ENCODE peak calls at places on chromosome 2, in eight cellular contexts. C is lower leg skin, U is fibroblast of lung, Q is GM20000, F is fibroblast of pulmonary artery, I is AG04449, O is dorsolateral prefrontal cortex, W is osteocyte. Z is an unnamed sample.

GRCh38 chr2:232850039-232850438 is 20.0 kb upstream of the SNORC start:
- DNase-seq in I (no peak), W (no peak), O (no peak), C (no peak), U (no peak), Q (no peak), F (no peak), Z (no peak)

GRCh38 chr2:76930076-76930734 is 592.0 kb downstream of the LRRTM4 start:
- DNase-seq in W (no peak), C (no peak), U (no peak), F (no peak), Q (no peak), O (no peak), I (no peak), Z (no peak)

GRCh38 chr2:119116411-119117295 is 41.9 kb downstream of the C1QL2 start:
- DNase-seq in F (no peak), Q (no peak), U (no peak), C (no peak), O (no peak), I (no peak), W (peak), Z (no peak)

GRCh38 chr2:150165988-150166965 is 321.2 kb downstream of the RND3 start:
- DNase-seq in W (no peak), U (peak), I (no peak), C (no peak), F (no peak), O (no peak), Q (no peak), Z (no peak)

GRCh38 chr2:108215794-108216211 is 24.0 kb upstream of the SULT1C3 start:
- DNase-seq in Q (peak), C (no peak), W (no peak), U (peak), F (peak), O (no peak), I (no peak), Z (no peak)

GRCh38 chr2:233867993-233868532 is at the start of gene MSL3B:
- DNase-seq in F (peak), Q (peak), U (peak), I (no peak), C (no peak), O (no peak), W (no peak), Z (peak)

GRCh38 chr2:2325538-2325937 is 5.5 kb downstream of the MYT1L start:
- DNase-seq in Q (no peak), U (no peak), I (no peak), C (no peak), F (no peak), W (no peak), O (no peak), Z (no peak)

GRCh38 chr2:23828986-23829385 is 97.9 kb downstream of the ATAD2B start:
- DNase-seq in O (no peak), I (no peak), W (no peak), F (peak), C (no peak), Q (no peak), U (peak), Z (no peak)

GRCh38 chr2:108182489-108182888 is 57.3 kb upstream of the SULT1C3 start:
- DNase-seq in Q (no peak), F (no peak), I (no peak), O (no peak), U (peak), C (no peak), W (no peak), Z (no peak)

GRCh38 chr2:12169060-12169406 is 422.6 kb downstream of the LPIN1 start:
- DNase-seq in W (no peak), O (no peak), F (peak), I (peak), C (no peak), U (peak), Q (no peak), Z (no peak)

GRCh38 chr2:227312579-227312978 is 12.5 kb upstream of the MFF start:
- DNase-seq in F (no peak), O (no peak), U (no peak), C (no peak), Q (no peak), I (no peak), W (no peak), Z (no peak)

GRCh38 chr2:196515041-196515440 is 124.5 kb upstream of the CCDC150 start:
- DNase-seq in I (no peak), U (no peak), C (no peak), W (no peak), F (no peak), O (peak), Q (no peak), Z (no peak)

GRCh38 chr2:68971591-68972231 is 2.7 kb upstream of the GKN1 start:
- DNase-seq in I (peak), Q (no peak), C (no peak), U (peak), O (no peak), W (no peak), F (peak), Z (no peak)
- TF ChIP-seq CTCF in I (no peak), Q (no peak), C (no peak), U (no peak), O (no peak), W (no peak), F (no peak), Z (no peak)

GRCh38 chr2:218270721-218271486 is 585 bp downstream of the PNKD start:
- DNase-seq in F (no peak), U (no peak), C (no peak), Q (no peak), W (no peak), O (no peak), I (no peak), Z (no peak)

GRCh38 chr2:218271487-218271797 is 1.1 kb downstream of the PNKD start:
- DNase-seq in C (no peak), Q (no peak), F (no peak), O (no peak), U (no peak), W (no peak), I (no peak), Z (no peak)

GRCh38 chr2:218272531-218273212 is 2.4 kb downstream of the PNKD start:
- DNase-seq in U (peak), O (peak), I (peak), W (peak), Q (peak), F (peak), C (peak), Z (peak)

GRCh38 chr2:218271865-218272530 is 1.7 kb downstream of the PNKD start:
- DNase-seq in U (no peak), F (no peak), I (no peak), Q (no peak), W (no peak), O (no peak), C (no peak), Z (no peak)

DNA sequence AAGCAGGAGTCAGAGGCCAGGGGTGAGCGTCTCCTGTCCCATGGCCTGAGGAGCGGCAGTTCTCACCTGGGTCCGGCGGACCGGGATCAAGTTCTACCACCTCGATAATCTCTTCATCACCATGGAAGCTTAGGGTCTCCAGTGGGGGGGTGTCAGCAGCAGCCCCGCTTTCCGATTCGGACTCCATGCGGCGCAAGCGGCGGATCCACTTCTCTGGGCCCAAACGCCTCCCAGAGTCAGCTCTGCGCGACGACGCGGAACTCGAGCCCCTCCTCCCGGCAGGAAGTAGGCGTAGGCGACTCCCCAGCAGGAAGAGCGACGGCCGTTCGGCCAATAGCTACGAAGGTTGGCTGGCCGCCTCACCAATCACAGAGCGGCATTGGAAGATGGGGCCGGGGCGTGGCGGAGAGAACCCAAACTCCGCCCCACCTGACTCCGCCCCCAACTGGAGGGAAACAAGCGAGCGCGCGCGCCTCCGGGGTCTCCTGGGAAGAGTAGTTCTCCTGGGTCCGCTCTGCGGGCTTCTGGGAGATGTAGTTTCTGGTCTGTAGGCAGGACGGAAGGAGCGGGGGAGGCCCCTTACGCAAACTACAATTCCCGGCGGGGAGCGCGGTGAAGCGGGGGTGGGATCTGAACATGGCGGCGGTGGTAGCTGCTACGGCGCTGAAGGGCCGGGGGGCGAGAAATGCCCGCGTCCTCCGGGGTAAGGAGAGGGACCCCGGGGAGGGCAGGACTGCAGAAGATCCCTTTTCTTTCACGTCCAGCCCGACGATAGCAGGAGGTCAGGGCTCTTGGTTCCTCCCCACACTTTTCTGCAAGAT is at the start of the genes AAMP and PNKD:
- DNase-seq in F (peak), O (peak), C (peak), W (peak), Q (peak), U (peak), I (peak), Z (peak)
- TF ChIP-seq CTCF in F (no peak), O (peak), C (no peak), W (peak), Q (no peak), U (no peak), I (peak), Z (no peak)

DNA sequence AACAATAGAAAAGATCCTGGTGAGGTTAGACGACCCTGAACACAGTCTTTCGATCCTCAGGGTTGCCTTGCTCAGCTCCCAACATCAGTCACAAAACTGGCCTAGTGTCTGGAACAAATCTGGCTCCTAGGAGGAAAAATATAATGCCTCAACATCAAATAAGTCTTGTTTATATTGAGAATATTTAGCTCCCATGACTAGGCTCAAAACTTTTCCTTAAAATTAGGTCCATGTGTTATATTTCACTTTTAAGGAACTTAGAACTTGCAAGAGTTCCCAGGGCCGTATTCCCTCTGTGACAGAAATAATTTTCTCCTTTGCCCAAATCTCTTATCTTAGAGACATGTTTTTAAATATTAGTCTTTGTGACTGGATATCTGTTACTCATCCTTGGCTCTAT is 819.7 kb upstream of the ZEB2 start:
- DNase-seq in I (no peak), U (no peak), Q (no peak), C (no peak), W (no peak), O (no peak), F (no peak), Z (no peak)
- TF ChIP-seq CTCF in I (no peak), U (no peak), Q (no peak), C (no peak), W (no peak), O (no peak), F (no peak), Z (no peak)

GRCh38 chr2:106108351-106108750 is 85.8 kb downstream of the UXS1 start:
- DNase-seq in O (peak), F (peak), U (peak), I (no peak), W (peak), Q (no peak), C (peak), Z (no peak)
- TF ChIP-seq CTCF in O (peak), F (peak), U (peak), I (peak), W (peak), Q (no peak), C (no peak), Z (no peak)

GRCh38 chr2:116952254-116952653 is 862.2 kb upstream of the DDX18 start:
- DNase-seq in U (no peak), C (no peak), F (no peak), O (no peak), Q (no peak), I (no peak), W (no peak), Z (no peak)
- TF ChIP-seq CTCF in U (no peak), C (no peak), F (no peak), O (no peak), Q (no peak), I (no peak), W (peak), Z (peak)

GRCh38 chr2:157875720-157876065 is 437 bp downstream of the ACVR1 start:
- DNase-seq in C (peak), U (peak), W (peak), F (no peak), O (peak), Q (peak), I (no peak), Z (peak)

GRCh38 chr2:157877761-157878400 is 1.8 kb upstream of the ACVR1 start:
- DNase-seq in Q (no peak), F (no peak), O (no peak), W (no peak), U (no peak), C (no peak), I (no peak), Z (no peak)

GRCh38 chr2:157876771-157877108 is 610 bp upstream of the ACVR1 start:
- DNase-seq in W (no peak), I (no peak), Q (no peak), O (no peak), F (peak), C (no peak), U (no peak), Z (no peak)

GRCh38 chr2:157874997-157875719 is 972 bp downstream of the ACVR1 start:
- DNase-seq in Q (no peak), C (peak), U (peak), I (peak), O (peak), F (peak), W (no peak), Z (peak)

DNA sequence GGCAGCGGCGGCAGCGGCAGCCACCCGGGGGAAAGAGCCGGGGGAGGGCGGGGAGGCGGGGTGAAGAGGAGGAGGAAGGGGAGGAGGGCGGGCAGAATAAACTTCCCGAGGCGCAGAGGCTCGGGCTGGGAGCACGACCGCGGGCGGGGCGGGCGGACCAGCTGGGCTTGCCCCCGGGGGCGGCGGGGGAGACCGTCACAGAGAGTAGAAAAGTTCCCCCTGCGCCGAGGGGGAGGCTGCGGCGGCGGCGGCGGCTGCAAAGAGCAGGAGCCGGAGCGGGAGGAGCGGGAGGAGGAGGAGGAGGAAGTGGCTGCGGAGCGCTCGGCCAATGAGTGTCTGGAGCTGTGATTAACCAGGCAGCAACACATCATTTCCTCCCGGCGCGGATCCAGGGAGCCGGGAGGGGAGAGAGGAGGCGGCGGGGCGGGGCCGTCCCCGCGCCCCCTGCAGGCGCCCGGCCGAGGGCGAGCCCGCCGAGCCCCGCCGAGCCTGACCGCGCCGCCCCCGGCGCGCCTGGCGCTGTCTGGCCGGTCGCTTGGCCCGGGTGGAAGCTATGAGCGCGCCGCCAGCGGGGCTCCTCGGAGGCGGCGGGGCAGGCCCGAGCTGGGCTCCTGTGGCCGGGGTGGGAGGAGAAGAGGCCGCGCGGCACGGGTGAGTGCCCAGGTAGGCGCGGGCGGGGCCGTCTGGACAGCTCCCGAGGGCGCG is at the start of gene ACVR1:
- DNase-seq in C (peak), U (peak), I (peak), W (peak), Q (peak), F (peak), O (peak), Z (peak)
- TF ChIP-seq CTCF in C (no peak), U (no peak), I (no peak), W (peak), Q (peak), F (no peak), O (peak), Z (peak)

GRCh38 chr2:40955635-40956034 is 503.7 kb upstream of the SLC8A1 start:
- DNase-seq in O (no peak), W (no peak), F (peak), C (no peak), I (no peak), U (no peak), Q (no peak), Z (no peak)

GRCh38 chr2:40955042-40955441 is 503.2 kb upstream of the SLC8A1 start:
- DNase-seq in Q (no peak), O (no peak), U (no peak), F (peak), I (no peak), W (no peak), C (no peak), Z (no peak)

GRCh38 chr2:40957508-40957907 is 505.6 kb upstream of the SLC8A1 start:
- DNase-seq in I (no peak), O (no peak), Q (no peak), F (peak), U (no peak), W (no peak), C (no peak), Z (no peak)

DNA sequence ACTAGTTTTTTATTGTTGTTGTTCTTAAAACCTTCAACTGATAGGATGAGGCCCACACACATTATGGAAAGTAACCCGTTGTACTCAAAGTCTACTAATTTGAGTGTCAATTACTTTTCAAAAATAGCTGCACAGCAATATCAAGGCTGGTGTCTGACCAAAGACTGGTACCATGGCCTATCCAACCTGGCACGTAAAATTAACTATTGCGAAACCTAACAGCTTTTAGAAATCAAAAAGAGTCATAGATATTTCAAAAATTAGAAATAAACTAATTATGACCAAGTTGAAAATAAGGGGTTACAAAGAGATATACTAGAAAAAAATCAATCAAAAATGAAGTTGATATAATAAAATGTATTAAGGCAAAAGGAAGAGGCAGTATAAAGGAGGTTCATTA is 501.5 kb upstream of the SLC8A1 start:
- DNase-seq in W (no peak), O (no peak), I (no peak), C (no peak), Q (no peak), U (no peak), F (no peak), Z (no peak)
- TF ChIP-seq CTCF in W (no peak), O (no peak), I (no peak), C (no peak), Q (no peak), U (no peak), F (no peak), Z (no peak)

GRCh38 chr2:215808996-215809395 is 204.4 kb downstream of the MREG start:
- DNase-seq in C (no peak), W (no peak), Q (no peak), I (no peak), O (no peak), F (peak), U (no peak), Z (no peak)
- TF ChIP-seq CTCF in C (no peak), W (peak), Q (no peak), I (peak), O (no peak), F (peak), U (peak), Z (peak)